ENCODE peak calls at places on chromosomes 3 and 15, in ten cellular contexts. One of them, this sample, is unnamed.
A peak's percentile ranks its signal among the peaks of the same experiment; 100 is the strongest.

GRCh38 chr3:35965908-35966307 is 326.6 kb downstream of the ARPP21 start:
- DNase-seq in upper lobe of right lung: no peak
- DNase-seq in breast epithelium: no peak
- DNase-seq in OCI-LY7: peak; percentile 37
- DNase-seq in GM06990: no peak
- DNase-seq in thoracic aorta: no peak
- DNase-seq in ovary: no peak
- DNase-seq in psoas muscle: no peak
- DNase-seq in tibial nerve: no peak
- DNase-seq in pancreas: no peak
- DNase-seq in this sample: peak; percentile 38

GRCh38 chr3:87855626-87856025 is 203.2 kb downstream of the CGGBP1 start:
- DNase-seq in psoas muscle: no peak
- DNase-seq in pancreas: no peak
- DNase-seq in upper lobe of right lung: no peak
- DNase-seq in thoracic aorta: no peak
- DNase-seq in OCI-LY7: no peak
- DNase-seq in breast epithelium: no peak
- DNase-seq in tibial nerve: no peak
- DNase-seq in ovary: no peak
- DNase-seq in GM06990: no peak
- DNase-seq in this sample: peak; percentile 67

GRCh38 chr3:161274691-161275298 is 53.7 kb downstream of the NMD3 start:
- DNase-seq in GM06990: no peak
- DNase-seq in psoas muscle: no peak
- DNase-seq in pancreas: no peak
- DNase-seq in breast epithelium: no peak
- DNase-seq in upper lobe of right lung: no peak
- DNase-seq in ovary: no peak
- DNase-seq in OCI-LY7: peak; percentile 66
- DNase-seq in tibial nerve: no peak
- DNase-seq in thoracic aorta: no peak
- DNase-seq in this sample: peak; percentile 59

GRCh38 chr3:144770813-144771400 is 799.3 kb downstream of the DIPK2A start:
- DNase-seq in breast epithelium: no peak
- DNase-seq in OCI-LY7: no peak
- DNase-seq in GM06990: no peak
- DNase-seq in thoracic aorta: no peak
- DNase-seq in upper lobe of right lung: no peak
- DNase-seq in ovary: no peak
- DNase-seq in psoas muscle: no peak
- DNase-seq in pancreas: no peak
- DNase-seq in tibial nerve: no peak
- DNase-seq in this sample: peak; percentile 28

GRCh38 chr15:88454867-88455810 is 12.0 kb downstream of the MRPL46 start:
- DNase-seq in ovary: peak; percentile 41
- DNase-seq in psoas muscle: peak; percentile 45
- DNase-seq in thoracic aorta: no peak
- DNase-seq in upper lobe of right lung: no peak
- DNase-seq in pancreas: peak; percentile 71
- DNase-seq in OCI-LY7: peak; percentile 83
- DNase-seq in breast epithelium: peak; percentile 25
- DNase-seq in GM06990: peak; percentile 23
- DNase-seq in tibial nerve: no peak
- DNase-seq in this sample: peak; percentile 64

GRCh38 chr3:96779810-96780209 is 34.6 kb upstream of the EPHA6 start:
- DNase-seq in ovary: no peak
- DNase-seq in psoas muscle: no peak
- DNase-seq in tibial nerve: no peak
- DNase-seq in GM06990: no peak
- DNase-seq in breast epithelium: no peak
- DNase-seq in upper lobe of right lung: no peak
- DNase-seq in OCI-LY7: no peak
- DNase-seq in pancreas: no peak
- DNase-seq in thoracic aorta: no peak
- DNase-seq in this sample: no peak

GRCh38 chr3:66038384-66038725 is 363 bp downstream of the MAGI1 start:
- DNase-seq in upper lobe of right lung: no peak
- DNase-seq in tibial nerve: no peak
- DNase-seq in GM06990: no peak
- DNase-seq in pancreas: no peak
- DNase-seq in thoracic aorta: no peak
- DNase-seq in ovary: no peak
- DNase-seq in breast epithelium: no peak
- DNase-seq in psoas muscle: no peak
- DNase-seq in OCI-LY7: no peak
- DNase-seq in this sample: no peak

GRCh38 chr3:64234571-64234970 is 9.3 kb upstream of the PRICKLE2 start:
- DNase-seq in breast epithelium: no peak
- DNase-seq in upper lobe of right lung: no peak
- DNase-seq in psoas muscle: no peak
- DNase-seq in OCI-LY7: peak; percentile 62
- DNase-seq in tibial nerve: no peak
- DNase-seq in thoracic aorta: no peak
- DNase-seq in ovary: no peak
- DNase-seq in GM06990: no peak
- DNase-seq in pancreas: no peak
- DNase-seq in this sample: no peak

GRCh38 chr3:183285828-183286457 is 32.9 kb downstream of the B3GNT5 start:
- DNase-seq in psoas muscle: peak; percentile 86
- DNase-seq in tibial nerve: peak; percentile 51
- DNase-seq in pancreas: peak; percentile 86
- DNase-seq in breast epithelium: peak; percentile 83
- DNase-seq in OCI-LY7: peak; percentile 46
- DNase-seq in upper lobe of right lung: peak; percentile 89
- DNase-seq in ovary: peak; percentile 83
- DNase-seq in GM06990: peak; percentile 76
- DNase-seq in thoracic aorta: peak; percentile 68
- DNase-seq in this sample: peak; percentile 99

GRCh38 chr3:45711936-45712335 is 22.7 kb downstream of the SACM1L start:
- DNase-seq in psoas muscle: no peak
- DNase-seq in upper lobe of right lung: no peak
- DNase-seq in breast epithelium: no peak
- DNase-seq in OCI-LY7: no peak
- DNase-seq in GM06990: no peak
- DNase-seq in tibial nerve: no peak
- DNase-seq in ovary: no peak
- DNase-seq in thoracic aorta: no peak
- DNase-seq in pancreas: no peak
- DNase-seq in this sample: no peak

GRCh38 chr3:61981005-61981404 is 392.3 kb downstream of the FEZF2 start:
- DNase-seq in OCI-LY7: no peak
- DNase-seq in ovary: no peak
- DNase-seq in GM06990: no peak
- DNase-seq in upper lobe of right lung: no peak
- DNase-seq in tibial nerve: no peak
- DNase-seq in pancreas: no peak
- DNase-seq in breast epithelium: no peak
- DNase-seq in thoracic aorta: no peak
- DNase-seq in psoas muscle: no peak
- DNase-seq in this sample: no peak

GRCh38 chr3:63960048-63960711 is 48.0 kb upstream of the SCAANT1 start:
- DNase-seq in GM06990: no peak
- DNase-seq in upper lobe of right lung: no peak
- DNase-seq in breast epithelium: no peak
- DNase-seq in tibial nerve: no peak
- DNase-seq in pancreas: no peak
- DNase-seq in thoracic aorta: no peak
- DNase-seq in ovary: no peak
- DNase-seq in psoas muscle: no peak
- DNase-seq in OCI-LY7: no peak
- DNase-seq in this sample: peak; percentile 80

GRCh38 chr3:160616721-160617120 is 51.4 kb upstream of the KPNA4 start:
- DNase-seq in psoas muscle: no peak
- DNase-seq in thoracic aorta: no peak
- DNase-seq in GM06990: no peak
- DNase-seq in ovary: no peak
- DNase-seq in pancreas: no peak
- DNase-seq in upper lobe of right lung: no peak
- DNase-seq in OCI-LY7: no peak
- DNase-seq in tibial nerve: no peak
- DNase-seq in breast epithelium: no peak
- DNase-seq in this sample: peak; percentile 68

GRCh38 chr15:78712797-78713515 is 71.9 kb upstream of the CHRNB4 start:
- DNase-seq in upper lobe of right lung: no peak
- DNase-seq in GM06990: no peak
- DNase-seq in psoas muscle: no peak
- DNase-seq in OCI-LY7: peak; percentile 24
- DNase-seq in tibial nerve: no peak
- DNase-seq in ovary: no peak
- DNase-seq in thoracic aorta: no peak
- DNase-seq in breast epithelium: no peak
- DNase-seq in pancreas: no peak
- DNase-seq in this sample: no peak

GRCh38 chr3:195715583-195716266 is 5.1 kb upstream of the MUC20 start:
- DNase-seq in OCI-LY7: no peak
- DNase-seq in psoas muscle: no peak
- DNase-seq in GM06990: no peak
- DNase-seq in breast epithelium: no peak
- DNase-seq in tibial nerve: no peak
- DNase-seq in ovary: no peak
- DNase-seq in thoracic aorta: no peak
- DNase-seq in upper lobe of right lung: no peak
- DNase-seq in pancreas: no peak
- DNase-seq in this sample: peak; percentile 77

GRCh38 chr3:143988306-143988705 is 16.7 kb downstream of the DIPK2A start:
- DNase-seq in tibial nerve: no peak
- DNase-seq in OCI-LY7: no peak
- DNase-seq in psoas muscle: no peak
- DNase-seq in pancreas: no peak
- DNase-seq in breast epithelium: no peak
- DNase-seq in GM06990: no peak
- DNase-seq in upper lobe of right lung: no peak
- DNase-seq in ovary: no peak
- DNase-seq in thoracic aorta: no peak
- DNase-seq in this sample: no peak

GRCh38 chr3:142649996-142650693 is 54.0 kb downstream of the PLS1 start:
- DNase-seq in ovary: no peak
- DNase-seq in psoas muscle: no peak
- DNase-seq in pancreas: no peak
- DNase-seq in tibial nerve: no peak
- DNase-seq in upper lobe of right lung: no peak
- DNase-seq in GM06990: no peak
- DNase-seq in thoracic aorta: no peak
- DNase-seq in breast epithelium: no peak
- DNase-seq in OCI-LY7: no peak
- DNase-seq in this sample: no peak

DNA sequence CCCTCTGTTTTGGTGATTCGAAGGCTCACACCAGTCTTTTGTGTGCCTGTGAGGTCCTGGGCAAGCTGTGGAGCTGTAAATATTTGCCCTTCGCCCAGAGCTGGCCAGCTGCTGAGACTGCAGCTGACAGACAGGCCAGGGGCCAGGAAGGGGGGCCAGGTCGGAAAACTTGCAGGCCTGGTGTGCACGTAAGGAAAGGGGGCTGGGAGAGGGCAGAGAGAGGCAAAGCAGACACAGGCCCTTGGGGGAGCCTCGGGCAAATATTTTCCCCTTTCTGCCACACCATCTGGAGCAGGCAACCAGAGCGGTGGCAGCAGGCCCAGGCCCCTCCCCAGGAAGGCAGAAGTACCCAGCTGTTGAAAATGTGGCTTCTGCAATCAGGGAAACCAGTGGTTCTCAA is 2.6 kb downstream of the PDZRN3 start:
- DNase-seq in thoracic aorta: no peak
- DNase-seq in upper lobe of right lung: peak; percentile 60
- DNase-seq in psoas muscle: peak; percentile 44
- DNase-seq in GM06990: no peak
- DNase-seq in OCI-LY7: no peak
- DNase-seq in pancreas: peak; percentile 75
- DNase-seq in tibial nerve: no peak
- DNase-seq in ovary: peak; percentile 42
- DNase-seq in breast epithelium: no peak
- DNase-seq in this sample: no peak
- H3K4me3 ChIP-seq in thoracic aorta: peak overlapping the region; percentile 92
- H3K4me3 ChIP-seq in upper lobe of right lung: peak overlapping the region; percentile 55
- H3K4me3 ChIP-seq in psoas muscle: peak overlapping the region; percentile 81
- H3K4me3 ChIP-seq in GM06990: no peak overlapping the region
- H3K4me3 ChIP-seq in OCI-LY7: no peak overlapping the region
- H3K4me3 ChIP-seq in pancreas: peak overlapping the region; percentile 59
- H3K4me3 ChIP-seq in tibial nerve: peak overlapping the region; percentile 64
- H3K4me3 ChIP-seq in ovary: peak overlapping the region; percentile 76
- H3K4me3 ChIP-seq in breast epithelium: peak overlapping the region; percentile 63
- H3K4me3 ChIP-seq in this sample: no peak overlapping the region

GRCh38 chr3:104214277-104214676 is 1152.4 kb upstream of the ALCAM start:
- DNase-seq in pancreas: no peak
- DNase-seq in tibial nerve: no peak
- DNase-seq in breast epithelium: no peak
- DNase-seq in OCI-LY7: no peak
- DNase-seq in ovary: no peak
- DNase-seq in thoracic aorta: no peak
- DNase-seq in psoas muscle: no peak
- DNase-seq in upper lobe of right lung: no peak
- DNase-seq in GM06990: no peak
- DNase-seq in this sample: no peak
- TF ChIP-seq CTCF in pancreas: no peak
- TF ChIP-seq CTCF in tibial nerve: no peak
- TF ChIP-seq CTCF in breast epithelium: no peak
- TF ChIP-seq CTCF in OCI-LY7: no peak
- TF ChIP-seq CTCF in ovary: no peak
- TF ChIP-seq CTCF in thoracic aorta: no peak
- TF ChIP-seq CTCF in psoas muscle: no peak
- TF ChIP-seq CTCF in upper lobe of right lung: no peak
- TF ChIP-seq CTCF in GM06990: no peak
- TF ChIP-seq CTCF in this sample: no peak

GRCh38 chr3:30226606-30227151 is 379.7 kb upstream of the TGFBR2 start:
- DNase-seq in ovary: no peak
- DNase-seq in pancreas: no peak
- DNase-seq in upper lobe of right lung: no peak
- DNase-seq in thoracic aorta: no peak
- DNase-seq in psoas muscle: no peak
- DNase-seq in breast epithelium: no peak
- DNase-seq in tibial nerve: no peak
- DNase-seq in OCI-LY7: no peak
- DNase-seq in GM06990: no peak
- DNase-seq in this sample: no peak
- H3K36me3 ChIP-seq in ovary: no peaks in the 10 kb centered on the region
- H3K36me3 ChIP-seq in pancreas: no peaks in the 10 kb centered on the region
- H3K36me3 ChIP-seq in upper lobe of right lung: no peaks in the 10 kb centered on the region
- H3K36me3 ChIP-seq in thoracic aorta: no peaks in the 10 kb centered on the region
- H3K36me3 ChIP-seq in psoas muscle: no peaks in the 10 kb centered on the region
- H3K36me3 ChIP-seq in breast epithelium: no peaks in the 10 kb centered on the region
- H3K36me3 ChIP-seq in tibial nerve: no peaks in the 10 kb centered on the region
- H3K36me3 ChIP-seq in OCI-LY7: no peaks in the 10 kb centered on the region
- H3K36me3 ChIP-seq in GM06990: no peaks in the 10 kb centered on the region
- H3K36me3 ChIP-seq in this sample: no peaks in the 10 kb centered on the region

DNA sequence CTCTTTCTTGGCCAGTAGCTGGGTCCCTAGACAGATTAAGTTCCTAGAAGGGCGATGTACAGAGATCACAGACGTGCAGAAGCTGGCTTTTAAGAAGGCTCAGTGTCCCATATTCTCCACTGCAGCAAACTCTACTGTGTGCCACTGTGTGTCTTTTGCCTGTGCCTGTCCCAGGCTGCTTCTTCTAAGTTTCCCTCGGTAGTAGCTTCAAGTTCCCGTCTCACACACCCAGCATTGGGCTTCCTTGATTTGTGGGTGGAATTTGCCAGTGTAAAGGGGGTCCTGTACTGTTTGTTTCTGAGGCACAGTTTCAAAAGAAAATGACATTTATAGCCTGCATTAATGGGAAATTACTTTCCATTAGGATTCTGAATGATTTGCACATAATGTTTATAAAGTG is 48.9 kb upstream of the ADAMTSL3 start:
- DNase-seq in psoas muscle: no peak
- DNase-seq in OCI-LY7: no peak
- DNase-seq in breast epithelium: no peak
- DNase-seq in upper lobe of right lung: no peak
- DNase-seq in thoracic aorta: no peak
- DNase-seq in ovary: no peak
- DNase-seq in tibial nerve: no peak
- DNase-seq in pancreas: no peak
- DNase-seq in GM06990: no peak
- DNase-seq in this sample: no peak
- H3K4me3 ChIP-seq in psoas muscle: no peak overlapping the region
- H3K4me3 ChIP-seq in OCI-LY7: no peak overlapping the region
- H3K4me3 ChIP-seq in breast epithelium: no peak overlapping the region
- H3K4me3 ChIP-seq in upper lobe of right lung: no peak overlapping the region
- H3K4me3 ChIP-seq in thoracic aorta: peak overlapping the region; percentile 50
- H3K4me3 ChIP-seq in ovary: no peak overlapping the region
- H3K4me3 ChIP-seq in tibial nerve: no peak overlapping the region
- H3K4me3 ChIP-seq in pancreas: no peak overlapping the region
- H3K4me3 ChIP-seq in GM06990: no peak overlapping the region
- H3K4me3 ChIP-seq in this sample: no peak overlapping the region

This sample was measured in bronchial epithelial cell.